ENCODE peak calls at places on chromosomes 7 and 10, in seven cellular contexts. K is ascending aorta; Q is CD8-positive, alpha-beta T cell; E is nucleus accumbens; S is LoVo; Y is caudate nucleus; U is activated T-cell treated with anti-CD3 and anti-CD28 coated beads for 1 hour. B is an unnamed sample.
A peak's percentile ranks its signal among the peaks of the same experiment; 100 is the strongest.

GRCh38 chr7:157046681-157047080 is 36.2 kb upstream of the MNX1 start:
- DNase-seq in K (no peak), Q (no peak), E (no peak), S (no peak), Y (no peak), U (no peak), B (no peak)

GRCh38 chr7:2978403-2978802 is 65.3 kb downstream of the CARD11 start:
- DNase-seq in K (no peak), Q (peak; percentile 19), E (no peak), S (no peak), Y (no peak), U (peak; percentile 42), B (no peak)

GRCh38 chr7:91537260-91538152 is 273.3 kb downstream of the FZD1 start:
- DNase-seq in K (no peak), Q (no peak), E (no peak), S (no peak), Y (no peak), U (no peak), B (no peak)

GRCh38 chr7:43905954-43906326 is 456 bp downstream of the URGCP start:
- DNase-seq in K (no peak), Q (no peak), E (peak; percentile 46), S (peak; percentile 33), Y (no peak), U (peak; percentile 3), B (no peak)

GRCh38 chr10:30154126-30154525 is 94.7 kb upstream of the JCAD start:
- DNase-seq in K (no peak), Q (no peak), E (no peak), S (no peak), Y (no peak), U (no peak), B (no peak)

GRCh38 chr10:51718804-51719291 is 19.5 kb upstream of the CSTF2T start:
- DNase-seq in K (no peak), Q (no peak), E (no peak), S (peak; percentile 55), Y (no peak), U (no peak), B (no peak)

GRCh38 chr7:128361463-128362441 is at the start of gene PRRT4:
- DNase-seq in K (no peak), Q (no peak), E (no peak), S (peak; percentile 35), Y (no peak), U (peak; percentile 32), B (no peak)

GRCh38 chr10:75632750-75633462 is 201.5 kb downstream of the LRMDA start:
- DNase-seq in K (no peak), Q (no peak), E (no peak), S (no peak), Y (no peak), U (no peak), B (no peak)

GRCh38 chr10:132654708-132655661 is 117.4 kb downstream of the INPP5A start:
- DNase-seq in K (no peak), Q (no peak), E (no peak), S (peak; percentile 28), Y (no peak), U (peak; percentile 44), B (peak; percentile 11)

GRCh38 chr10:73759512-73760115 is 15.4 kb downstream of the SEC24C start:
- DNase-seq in K (no peak), Q (peak; percentile 56), E (no peak), S (no peak), Y (no peak), U (no peak), B (no peak)

GRCh38 chr7:1858435-1859265 is 188.6 kb downstream of the ELFN1 start:
- DNase-seq in K (no peak), Q (no peak), E (no peak), S (no peak), Y (no peak), U (no peak), B (no peak)

GRCh38 chr7:50270531-50271018 is 33.9 kb upstream of the IKZF1 start:
- DNase-seq in K (no peak), Q (no peak), E (no peak), S (no peak), Y (no peak), U (no peak), B (no peak)

GRCh38 chr7:16266877-16267276 is 154.5 kb downstream of the CRPPA start:
- DNase-seq in K (no peak), Q (no peak), E (no peak), S (no peak), Y (no peak), U (no peak), B (no peak)

GRCh38 chr10:32377458-32378370 is 30.8 kb upstream of the EPC1 start:
- DNase-seq in K (no peak), Q (peak; percentile 10), E (no peak), S (peak; percentile 49), Y (no peak), U (no peak), B (no peak)

GRCh38 chr7:91565499-91566331 is 301.5 kb downstream of the FZD1 start:
- DNase-seq in K (no peak), Q (no peak), E (no peak), S (no peak), Y (no peak), U (no peak), B (no peak)

GRCh38 chr7:88835147-88835728 is 39.7 kb upstream of the TEX47 start:
- DNase-seq in K (no peak), Q (no peak), E (no peak), S (peak; percentile 48), Y (no peak), U (no peak), B (no peak)

GRCh38 chr7:151539055-151539714 is 19.5 kb upstream of the RHEB start:
- DNase-seq in K (no peak), Q (no peak), E (no peak), S (no peak), Y (no peak), U (no peak), B (no peak)

GRCh38 chr7:45020915-45021314 is 20.9 kb downstream of the CCM2 start:
- DNase-seq in K (no peak), Q (no peak), E (no peak), S (no peak), Y (no peak), U (no peak), B (no peak)

GRCh38 chr7:95472521-95473160 is 13.1 kb upstream of the ASB4 start:
- DNase-seq in K (no peak), Q (no peak), E (no peak), S (no peak), Y (no peak), U (no peak), B (no peak)

GRCh38 chr10:110455440-110455839 is 42.3 kb upstream of the DUSP5 start:
- DNase-seq in K (no peak), Q (no peak), E (no peak), S (no peak), Y (no peak), U (no peak), B (no peak)

GRCh38 chr10:122461367-122461728 is at the start of gene HTRA1:
- DNase-seq in K (no peak), Q (no peak), E (peak; percentile 73), S (peak; percentile 46), Y (peak; percentile 65), U (no peak), B (no peak)

GRCh38 chr7:11252011-11252607 is 278.4 kb downstream of the PHF14 start:
- DNase-seq in K (no peak), Q (no peak), E (no peak), S (no peak), Y (no peak), U (no peak), B (no peak)

GRCh38 chr10:124677871-124678565 is 66.2 kb downstream of the FAM53B start:
- DNase-seq in K (no peak), Q (no peak), E (no peak), S (no peak), Y (no peak), U (no peak), B (no peak)

GRCh38 chr10:29276251-29276850 is 12.5 kb upstream of the LYZL1 start:
- DNase-seq in K (no peak), Q (no peak), E (no peak), S (peak; percentile 54), Y (no peak), U (no peak), B (no peak)

GRCh38 chr10:124573726-124574455 is 112.3 kb downstream of the LHPP start:
- DNase-seq in K (no peak), Q (no peak), E (no peak), S (no peak), Y (no peak), U (no peak), B (no peak)

GRCh38 chr10:116891208-116891607 is 41.9 kb downstream of the ENO4 start:
- DNase-seq in K (no peak), Q (no peak), E (no peak), S (peak; percentile 64), Y (no peak), U (no peak), B (no peak)

GRCh38 chr10:62707810-62708209 is 96.7 kb upstream of the ADO start:
- DNase-seq in K (no peak), Q (no peak), E (no peak), S (no peak), Y (no peak), U (no peak), B (no peak)

GRCh38 chr7:47471831-47472230 is 110.1 kb downstream of the TNS3 start:
- DNase-seq in K (no peak), Q (no peak), E (no peak), S (no peak), Y (no peak), U (no peak), B (no peak)